ENCODE peak calls at places on chromosomes 7 and 10, in four cellular contexts. F, J, S and O are unnamed samples.

GRCh38 chr7:74194686-74195085 is 15.1 kb upstream of the LAT2 start:
- DNase-seq in J (no peak), F (no peak), S (no peak), O (no peak)

GRCh38 chr10:51124852-51125251 is 50.6 kb downstream of the PRKG1 start:
- DNase-seq in S (no peak), F (no peak), J (no peak), O (no peak)

GRCh38 chr7:70052691-70053090 is 454.4 kb downstream of the AUTS2 start:
- DNase-seq in S (no peak), F (no peak), J (no peak), O (no peak)

GRCh38 chr10:131676971-131677421 is 223.8 kb upstream of the PPP2R2D start:
- DNase-seq in S (peak), J (peak), F (no peak), O (no peak)

GRCh38 chr7:120554960-120555571 is 282.1 kb downstream of the KCND2 start:
- DNase-seq in F (peak), J (peak), S (peak), O (peak)

GRCh38 chr10:115827650-115828049 is 445.4 kb downstream of the GFRA1 start:
- DNase-seq in J (no peak), S (no peak), F (no peak), O (no peak)

GRCh38 chr10:103847909-103848468 is 7.4 kb downstream of the SH3PXD2A start:
- DNase-seq in F (no peak), S (no peak), J (peak), O (no peak)

GRCh38 chr7:148135106-148135505 is 455.5 kb upstream of the C7orf33 start:
- DNase-seq in S (no peak), J (no peak), F (no peak), O (no peak)

GRCh38 chr7:33395340-33395739 is 266.0 kb downstream of the BBS9 start:
- DNase-seq in S (no peak), F (no peak), J (no peak), O (no peak)

GRCh38 chr7:117145952-117146475 is 176.8 kb downstream of the WNT2 start:
- DNase-seq in F (no peak), S (no peak), J (no peak), O (no peak)

GRCh38 chr10:69172241-69172998 is 7.6 kb upstream of the SUPV3L1 start:
- DNase-seq in J (no peak), F (no peak), S (no peak), O (no peak)

GRCh38 chr10:131437556-131438465 is 126.3 kb upstream of the TCERG1L start:
- DNase-seq in S (no peak), J (no peak), F (no peak), O (no peak)

GRCh38 chr10:127989481-127989964 is 82.6 kb downstream of the PTPRE start:
- DNase-seq in S (no peak), J (no peak), F (no peak), O (no peak)

GRCh38 chr10:79067241-79068202 is 1.2 kb upstream of the ZMIZ1 start:
- DNase-seq in F (peak), S (peak), J (peak), O (peak)

GRCh38 chr10:86662186-86663045 is 5.9 kb upstream of the LDB3 start:
- DNase-seq in F (no peak), J (no peak), S (no peak), O (no peak)

GRCh38 chr10:88232029-88232895 is 350.9 kb downstream of the RNLS start:
- DNase-seq in F (peak), J (no peak), S (no peak), O (no peak)

GRCh38 chr10:127947206-127947605 is 40.3 kb downstream of the PTPRE start:
- DNase-seq in S (no peak), F (no peak), J (no peak), O (no peak)

GRCh38 chr10:60908896-60909295 is 35.1 kb downstream of the RHOBTB1 start:
- DNase-seq in J (no peak), F (no peak), S (no peak), O (no peak)

GRCh38 chr10:95389176-95389575 is 98.4 kb upstream of the PDLIM1 start:
- DNase-seq in F (no peak), J (no peak), S (no peak), O (no peak)

GRCh38 chr10:75071756-75072155 is 39.7 kb upstream of the SAMD8 start:
- DNase-seq in J (no peak), F (no peak), S (no peak), O (no peak)

GRCh38 chr10:46232666-46233065 is 54.1 kb upstream of the ANTXRL start:
- DNase-seq in F (no peak), J (no peak), S (no peak), O (no peak)

GRCh38 chr10:75770634-75771081 is 339.2 kb downstream of the LRMDA start:
- DNase-seq in J (no peak), F (no peak), S (no peak), O (no peak)

GRCh38 chr7:1668932-1669485 is 1.1 kb upstream of the ELFN1 start:
- DNase-seq in S (no peak), F (no peak), J (no peak), O (no peak)

GRCh38 chr10:68957654-68958053 is 1.7 kb downstream of the DDX21 start:
- DNase-seq in S (no peak), F (no peak), J (no peak), O (no peak)

GRCh38 chr10:114334301-114334700 is 70.0 kb downstream of the AFAP1L2 start:
- DNase-seq in F (no peak), S (no peak), J (no peak), O (no peak)

GRCh38 chr7:151228024-151228866 is 1.2 kb upstream of the ABCF2 start:
- DNase-seq in S (no peak), J (no peak), F (no peak), O (no peak)

GRCh38 chr10:122531935-122532334 is 28.6 kb upstream of the DMBT1 start:
- DNase-seq in S (no peak), J (no peak), F (no peak), O (no peak)

GRCh38 chr7:19122018-19122588 is 4.7 kb upstream of the TWIST1 start:
- DNase-seq in F (no peak), J (no peak), S (no peak), O (peak)

GRCh38 chr10:119355930-119356329 is 148.6 kb downstream of the GRK5 start:
- DNase-seq in F (no peak), S (no peak), J (no peak), O (no peak)

GRCh38 chr7:75876126-75876881 is 2.5 kb upstream of the RHBDD2 start:
- DNase-seq in S (no peak), F (no peak), J (no peak), O (no peak)

GRCh38 chr10:100014129-100014762 is 4.5 kb upstream of the DNMBP start:
- DNase-seq in S (no peak), F (no peak), J (no peak), O (no peak)

GRCh38 chr10:44517635-44518034 is 132.7 kb upstream of the CXCL12 start:
- DNase-seq in S (no peak), F (no peak), J (peak), O (no peak)

GRCh38 chr7:75559355-75559986 is 67.4 kb downstream of the SPDYE5 start:
- DNase-seq in S (no peak), F (no peak), J (no peak), O (no peak)